ENCODE peak calls at places on chromosomes 13 and 19, in eight cellular contexts. S is retinal pigment epithelial cell, D is Calu3, B is GM12865, G is sigmoid colon, A is psoas muscle, F is heart left ventricle, R is brain microvascular endothelial cell. U is an unnamed sample.

GRCh38 chr13:48977973-48978372 is 2.3 kb downstream of the FNDC3A start:
- DNase-seq in S (no peak), D (no peak), B (peak; percentile 7), G (no peak), A (no peak), F (no peak), R (peak; percentile 11), U (no peak)

GRCh38 chr19:38729653-38730469 is 14.4 kb downstream of the CAPN12 start:
- DNase-seq in S (no peak), D (peak; percentile 92), B (peak; percentile 78), G (peak; percentile 82), A (peak; percentile 78), F (peak; percentile 78), R (peak; percentile 50), U (peak; percentile 35)

GRCh38 chr13:110841846-110842245 is 73.0 kb downstream of the ANKRD10 start:
- DNase-seq in S (no peak), D (no peak), B (no peak), G (no peak), A (no peak), F (no peak), R (no peak), U (peak; percentile 90)

GRCh38 chr13:67048793-67049150 is 181.4 kb downstream of the PCDH9 start:
- DNase-seq in S (no peak), D (no peak), B (no peak), G (no peak), A (no peak), F (no peak), R (peak; percentile 78), U (peak; percentile 9)

GRCh38 chr13:21047591-21048282 is 13.6 kb downstream of the LATS2 start:
- DNase-seq in S (no peak), D (no peak), B (no peak), G (no peak), A (peak; percentile 42), F (no peak), R (no peak), U (no peak)

GRCh38 chr13:113814435-113814821 is 49.4 kb downstream of the GAS6 start:
- DNase-seq in S (peak; percentile 64), D (no peak), B (no peak), G (no peak), A (no peak), F (no peak), R (peak; percentile 46), U (no peak)

GRCh38 chr19:13600091-13600490 is 93.8 kb upstream of the CACNA1A start:
- DNase-seq in S (no peak), D (no peak), B (no peak), G (no peak), A (no peak), F (no peak), R (no peak), U (no peak)

GRCh38 chr13:46572758-46573384 is 19.9 kb downstream of the LRCH1 start:
- DNase-seq in S (no peak), D (no peak), B (peak; percentile 74), G (no peak), A (no peak), F (no peak), R (no peak), U (no peak)

GRCh38 chr13:65985632-65986031 is 1244.5 kb downstream of the PCDH9 start:
- DNase-seq in S (no peak), D (no peak), B (no peak), G (no peak), A (no peak), F (no peak), R (no peak), U (no peak)

GRCh38 chr13:68927387-68928026 is 1180.1 kb upstream of the ATXN8OS start:
- DNase-seq in S (peak; percentile 7), D (peak; percentile 2), B (peak; percentile 5), G (no peak), A (no peak), F (no peak), R (no peak), U (no peak)

GRCh38 chr19:14166448-14166847 is 30.1 kb upstream of the ASF1B start:
- DNase-seq in S (no peak), D (no peak), B (no peak), G (no peak), A (no peak), F (no peak), R (no peak), U (no peak)

GRCh38 chr13:81480634-81481033 is 1139.7 kb upstream of the SPRY2 start:
- DNase-seq in S (no peak), D (no peak), B (no peak), G (no peak), A (no peak), F (no peak), R (no peak), U (no peak)
- TF ChIP-seq CTCF in S (no peak), D (no peak), B (no peak), G (no peak), A (no peak), F (no peak), R (no peak), U (peak; percentile 30)

GRCh38 chr13:84648069-84648640 is 765.9 kb upstream of the SLITRK1 start:
- DNase-seq in S (no peak), D (no peak), B (no peak), G (no peak), A (no peak), F (no peak), R (no peak), U (no peak)
- TF ChIP-seq CTCF in S (no peak), D (no peak), B (no peak), G (no peak), A (no peak), F (peak; percentile 5), R (no peak), U (peak; percentile 54)

DNA sequence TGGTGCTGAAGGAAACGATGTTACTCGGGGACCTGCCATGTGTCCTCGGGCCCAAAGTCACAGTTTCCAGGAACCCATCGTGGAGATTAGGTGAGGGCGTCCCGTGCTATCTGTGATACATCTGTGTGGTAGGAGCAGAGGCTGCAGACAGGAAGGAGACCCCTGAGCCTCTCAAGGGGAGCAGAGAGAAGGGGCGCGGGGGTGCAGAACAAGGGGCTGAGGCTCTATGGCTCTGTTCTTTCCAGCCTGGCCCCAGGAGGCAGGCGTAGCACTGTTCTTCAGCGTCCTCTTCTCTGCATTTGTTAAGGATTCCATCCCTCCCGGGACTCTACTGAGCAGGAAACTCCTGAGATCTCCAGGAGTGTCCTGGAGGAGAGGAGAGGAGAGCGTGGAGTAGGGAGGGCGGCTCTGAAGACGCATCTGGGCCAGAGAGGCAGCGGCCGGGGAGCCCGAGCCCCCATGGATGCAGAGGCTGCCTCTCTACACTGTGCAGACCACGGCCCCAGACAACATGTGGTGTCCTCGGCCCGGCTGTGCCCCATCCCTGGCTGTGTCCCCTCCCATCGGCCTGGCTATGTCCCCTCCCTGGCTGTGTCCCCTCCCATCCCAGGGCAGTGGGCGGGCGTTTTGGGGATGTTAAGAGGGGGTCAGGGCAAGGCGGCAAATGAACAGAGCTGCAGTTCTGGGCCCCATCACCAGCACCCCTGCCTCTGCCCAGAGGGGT is 118.0 kb downstream of the ATP11A start:
- DNase-seq in S (no peak), D (no peak), B (no peak), G (peak; percentile 50), A (no peak), F (no peak), R (no peak), U (no peak)
- TF ChIP-seq CTCF in S (no peak), D (no peak), B (no peak), G (no peak), A (no peak), F (no peak), R (no peak), U (no peak)

GRCh38 chr19:3107658-3108057 is 13.5 kb downstream of the GNA11 start:
- DNase-seq in S (no peak), D (no peak), B (no peak), G (no peak), A (no peak), F (no peak), R (no peak), U (no peak)
- TF ChIP-seq CTCF in S (no peak), D (no peak), B (no peak), G (no peak), A (no peak), F (no peak), R (no peak), U (no peak)

DNA sequence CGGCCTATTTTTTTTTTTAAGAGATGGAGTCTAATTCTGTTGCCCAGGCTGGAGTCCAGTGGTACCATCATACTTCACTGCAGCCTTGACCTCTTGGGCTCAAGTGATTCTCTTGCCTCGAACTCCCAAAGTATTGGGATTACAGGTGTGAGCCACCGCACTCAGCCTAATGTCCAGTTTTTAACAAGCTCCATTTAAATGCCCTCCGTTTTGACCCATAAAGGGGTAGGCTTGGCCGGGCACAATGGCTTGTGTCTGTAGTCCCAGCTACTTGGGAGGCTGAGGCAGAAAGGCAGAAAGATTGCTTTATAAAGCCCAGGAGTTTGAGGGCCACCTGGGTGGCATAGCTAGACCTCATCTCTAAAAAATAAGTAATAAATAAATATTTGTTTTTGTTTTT is 11.8 kb downstream of the LDLR start:
- DNase-seq in S (no peak), D (no peak), B (no peak), G (no peak), A (no peak), F (no peak), R (no peak), U (no peak)
- TF ChIP-seq CTCF in S (no peak), D (no peak), B (no peak), G (no peak), A (no peak), F (no peak), R (no peak), U (no peak)

GRCh38 chr13:44879452-44880058 is 109.7 kb downstream of the NUFIP1 start:
- DNase-seq in S (no peak), D (peak; percentile 15), B (peak; percentile 65), G (no peak), A (no peak), F (no peak), R (peak; percentile 50), U (no peak)
- TF ChIP-seq CTCF in S (peak; percentile 49), D (no peak), B (peak; percentile 56), G (no peak), A (peak; percentile 43), F (peak; percentile 33), R (peak; percentile 70), U (peak; percentile 70)

U was measured in foreskin keratinocyte.